ENCODE peak calls at places on chromosomes 4 and X, in five cellular contexts. One of them, this sample, is unnamed.

GRCh38 chr4:99013884-99014523 is 18.5 kb downstream of the METAP1 start:
- DNase-seq in endodermal cell: no peak
- DNase-seq in WTC11: no peak
- DNase-seq in islet precursor cell: no peak
- DNase-seq in NCI-H1105 treated with DMSO at 0.1 percent for 48 hours: no peak
- DNase-seq in this sample: no peak

GRCh38 chr4:180150818-180151217 is 2092.4 kb upstream of the TENM3 start:
- DNase-seq in endodermal cell: no peak
- DNase-seq in WTC11: no peak
- DNase-seq in islet precursor cell: no peak
- DNase-seq in NCI-H1105 treated with DMSO at 0.1 percent for 48 hours: peak
- DNase-seq in this sample: no peak

GRCh38 chrX:48835524-48836329 is at the start of gene PCSK1N:
- DNase-seq in endodermal cell: peak
- DNase-seq in WTC11: peak
- DNase-seq in islet precursor cell: peak
- DNase-seq in NCI-H1105 treated with DMSO at 0.1 percent for 48 hours: peak
- DNase-seq in this sample: peak

GRCh38 chr4:38601244-38601915 is 62.6 kb upstream of the KLF3 start:
- DNase-seq in endodermal cell: no peak
- DNase-seq in WTC11: no peak
- DNase-seq in islet precursor cell: no peak
- DNase-seq in NCI-H1105 treated with DMSO at 0.1 percent for 48 hours: peak
- DNase-seq in this sample: no peak

GRCh38 chr4:88750369-88750768 is 52.7 kb upstream of the NAP1L5 start:
- DNase-seq in endodermal cell: no peak
- DNase-seq in WTC11: no peak
- DNase-seq in islet precursor cell: no peak
- DNase-seq in NCI-H1105 treated with DMSO at 0.1 percent for 48 hours: no peak
- DNase-seq in this sample: no peak

GRCh38 chr4:76074468-76074867 is at the start of gene ART3:
- DNase-seq in endodermal cell: no peak
- DNase-seq in WTC11: no peak
- DNase-seq in islet precursor cell: no peak
- DNase-seq in NCI-H1105 treated with DMSO at 0.1 percent for 48 hours: no peak
- DNase-seq in this sample: no peak

GRCh38 chrX:1306909-1307625 is 29.5 kb upstream of the IL3RA start:
- DNase-seq in endodermal cell: no peak
- DNase-seq in WTC11: no peak
- DNase-seq in islet precursor cell: no peak
- DNase-seq in NCI-H1105 treated with DMSO at 0.1 percent for 48 hours: no peak
- DNase-seq in this sample: no peak

GRCh38 chrX:9899640-9900075 is 67.5 kb upstream of the CLDN34 start:
- DNase-seq in endodermal cell: no peak
- DNase-seq in WTC11: no peak
- DNase-seq in islet precursor cell: no peak
- DNase-seq in NCI-H1105 treated with DMSO at 0.1 percent for 48 hours: no peak
- DNase-seq in this sample: no peak

GRCh38 chr4:94603170-94603747 is 151.5 kb downstream of the PDLIM5 start:
- DNase-seq in endodermal cell: no peak
- DNase-seq in WTC11: no peak
- DNase-seq in islet precursor cell: no peak
- DNase-seq in NCI-H1105 treated with DMSO at 0.1 percent for 48 hours: no peak
- DNase-seq in this sample: no peak

GRCh38 chr4:38673109-38673978 is 9.3 kb downstream of the KLF3 start:
- DNase-seq in endodermal cell: peak
- DNase-seq in WTC11: peak
- DNase-seq in islet precursor cell: no peak
- DNase-seq in NCI-H1105 treated with DMSO at 0.1 percent for 48 hours: peak
- DNase-seq in this sample: peak

GRCh38 chrX:130594453-130594916 is 192.7 kb downstream of the RBMX2 start:
- DNase-seq in endodermal cell: no peak
- DNase-seq in WTC11: no peak
- DNase-seq in islet precursor cell: no peak
- DNase-seq in NCI-H1105 treated with DMSO at 0.1 percent for 48 hours: no peak
- DNase-seq in this sample: no peak

GRCh38 chr4:68182382-68182820 is 52.7 kb upstream of the TMPRSS11F start:
- DNase-seq in endodermal cell: no peak
- DNase-seq in WTC11: no peak
- DNase-seq in islet precursor cell: no peak
- DNase-seq in NCI-H1105 treated with DMSO at 0.1 percent for 48 hours: no peak
- DNase-seq in this sample: peak